ENCODE peak calls at places on chromosomes 7 and 10, in seven cellular contexts. P, C, R, Z, I, A and O are unnamed samples.

GRCh38 chr10:94197241-94197640 is 165.5 kb downstream of the NOC3L start:
- DNase-seq in P (no peak), C (no peak), R (no peak), Z (no peak), I (no peak), A (no peak), O (no peak)

GRCh38 chr10:71605263-71605962 is 114.2 kb downstream of the C10orf105 start:
- DNase-seq in P (no peak), C (no peak), R (no peak), Z (no peak), I (no peak), A (no peak), O (no peak)

GRCh38 chr7:157692156-157693011 is 355.6 kb downstream of the DNAJB6 start:
- DNase-seq in P (no peak), C (no peak), R (no peak), Z (no peak), I (no peak), A (no peak), O (peak; percentile 60)

GRCh38 chr10:60817135-60817805 is 39.0 kb downstream of the CDK1 start:
- DNase-seq in P (peak; percentile 33), C (no peak), R (no peak), Z (no peak), I (no peak), A (no peak), O (no peak)

GRCh38 chr7:36575832-36576231 is 148.5 kb downstream of the AOAH start:
- DNase-seq in P (no peak), C (no peak), R (no peak), Z (no peak), I (no peak), A (no peak), O (no peak)

GRCh38 chr7:11130012-11130411 is 156.3 kb downstream of the PHF14 start:
- DNase-seq in P (no peak), C (no peak), R (no peak), Z (no peak), I (peak; percentile 49), A (no peak), O (no peak)

GRCh38 chr10:129501652-129502436 is 34.8 kb downstream of the MGMT start:
- DNase-seq in P (no peak), C (no peak), R (no peak), Z (no peak), I (no peak), A (no peak), O (no peak)

GRCh38 chr7:51344406-51344805 is 27.8 kb upstream of the COBL start:
- DNase-seq in P (no peak), C (no peak), R (peak; percentile 86), Z (no peak), I (peak; percentile 73), A (no peak), O (no peak)